ENCODE peak calls at places on chromosomes 2 and 18, in six cellular contexts. L is AG04449, U is H7, G is Peyer's patch, M is GM06990, Z is spleen. J is an unnamed sample.

GRCh38 chr2:220956429-220956828 is 615.7 kb downstream of the EPHA4 start:
- DNase-seq in L (no peak), G (no peak), U (no peak), Z (no peak), M (no peak), J (no peak)

GRCh38 chr2:42768706-42769256 is 4.8 kb upstream of the OXER1 start:
- DNase-seq in U (peak), M (no peak), L (no peak), G (no peak), Z (no peak), J (no peak)

GRCh38 chr2:239252433-239253200 is 148.2 kb downstream of the HDAC4 start:
- DNase-seq in G (peak), U (no peak), Z (peak), M (no peak), L (no peak), J (no peak)

GRCh38 chr18:23872701-23873550 is 141.6 kb upstream of the TTC39C start:
- DNase-seq in L (no peak), G (peak), U (no peak), Z (no peak), M (no peak), J (no peak)

GRCh38 chr2:230153390-230153976 is 66.3 kb downstream of the SP110 start:
- DNase-seq in L (no peak), Z (no peak), M (no peak), U (no peak), G (no peak), J (no peak)

GRCh38 chr2:10741139-10741538 is 19.7 kb downstream of the ATP6V1C2 start:
- DNase-seq in M (no peak), L (no peak), U (no peak), Z (no peak), G (no peak), J (no peak)

GRCh38 chr2:12771154-12771553 is 54.4 kb downstream of the TRIB2 start:
- DNase-seq in U (no peak), M (no peak), Z (no peak), L (no peak), G (no peak), J (no peak)

GRCh38 chr18:49483198-49483597 is 3.8 kb downstream of the C18orf32 start:
- DNase-seq in U (no peak), G (no peak), M (no peak), L (no peak), Z (no peak), J (no peak)

GRCh38 chr2:18325118-18325517 is 235.3 kb downstream of the RDH14 start:
- DNase-seq in L (no peak), Z (no peak), G (no peak), M (no peak), U (no peak), J (no peak)

GRCh38 chr18:36814994-36815393 is 13.8 kb downstream of the TPGS2 start:
- DNase-seq in U (no peak), M (no peak), L (no peak), G (no peak), Z (no peak), J (no peak)

GRCh38 chr2:228039752-228040534 is 141.5 kb downstream of the SPHKAP start:
- DNase-seq in Z (no peak), U (peak), L (no peak), M (peak), G (no peak), J (no peak)

GRCh38 chr2:222904557-222905258 is 43.9 kb downstream of the ACSL3 start:
- DNase-seq in U (no peak), Z (no peak), L (peak), M (no peak), G (no peak), J (no peak)

GRCh38 chr2:83471708-83472107 is 987.4 kb downstream of the SUCLG1 start:
- DNase-seq in U (no peak), L (no peak), Z (no peak), G (no peak), M (no peak), J (no peak)

GRCh38 chr2:116842164-116842563 is 972.3 kb upstream of the DDX18 start:
- DNase-seq in U (no peak), Z (no peak), M (no peak), L (no peak), G (no peak), J (no peak)

GRCh38 chr2:85018049-85018447 is 47.1 kb downstream of the KCMF1 start:
- DNase-seq in Z (no peak), U (no peak), G (no peak), M (no peak), L (no peak), J (no peak)

GRCh38 chr2:154368148-154368547 is 330.3 kb upstream of the KCNJ3 start:
- DNase-seq in M (no peak), G (no peak), Z (no peak), U (no peak), L (no peak), J (no peak)

GRCh38 chr2:55061534-55062344 is 11.5 kb upstream of the RTN4 start:
- DNase-seq in U (no peak), L (no peak), G (no peak), Z (no peak), M (no peak), J (peak)

GRCh38 chr2:182593394-182593707 is 122.7 kb upstream of the DNAJC10 start:
- DNase-seq in G (no peak), L (peak), U (no peak), Z (no peak), M (no peak), J (no peak)

GRCh38 chr2:171794918-171795317 is 99.1 kb downstream of the SLC25A12 start:
- DNase-seq in G (no peak), M (no peak), L (no peak), U (peak), Z (no peak), J (no peak)

GRCh38 chr2:207035855-207036254 is 96.5 kb downstream of the CPO start:
- DNase-seq in U (no peak), M (no peak), Z (no peak), L (no peak), G (no peak), J (no peak)

GRCh38 chr2:105609756-105610397 is 134.8 kb upstream of the NCK2 start:
- DNase-seq in Z (no peak), M (no peak), U (no peak), L (no peak), G (no peak), J (no peak)

GRCh38 chr18:47191956-47192355 is 15.8 kb upstream of the IER3IP1 start:
- DNase-seq in Z (no peak), U (no peak), L (no peak), G (no peak), M (no peak), J (no peak)

GRCh38 chr2:149739171-149739879 is 151.8 kb upstream of the MMADHC start:
- DNase-seq in Z (no peak), G (no peak), M (no peak), L (no peak), U (no peak), J (no peak)

GRCh38 chr2:218398437-218399390 is 954 bp upstream of the CTDSP1 start:
- DNase-seq in M (peak), G (peak), L (no peak), Z (peak), U (peak), J (peak)

GRCh38 chr2:4174796-4175195 is 471.4 kb downstream of the DCDC2C start:
- DNase-seq in G (no peak), M (no peak), L (no peak), U (no peak), Z (no peak), J (no peak)

GRCh38 chr2:203002054-203002821 is 12.4 kb upstream of the NBEAL1 start:
- DNase-seq in Z (no peak), M (no peak), G (no peak), U (no peak), L (no peak), J (no peak)

GRCh38 chr2:161238559-161239415 is 69.4 kb upstream of the PSMD14 start:
- DNase-seq in Z (peak), G (peak), L (no peak), U (peak), M (peak), J (peak)

GRCh38 chr2:231458368-231458767 is 5.9 kb downstream of the NCL start:
- DNase-seq in G (peak), Z (no peak), L (no peak), M (no peak), U (no peak), J (no peak)

GRCh38 chr2:231463698-231464575 is at the start of gene NCL:
- DNase-seq in Z (peak), G (peak), M (peak), U (peak), L (peak), J (peak)

GRCh38 chr2:231460073-231460861 is 4.0 kb downstream of the NCL start:
- DNase-seq in U (no peak), M (no peak), L (no peak), G (no peak), Z (no peak), J (no peak)

GRCh38 chr2:231462729-231463465 is 1.4 kb downstream of the NCL start:
- DNase-seq in L (no peak), G (no peak), M (no peak), U (no peak), Z (no peak), J (no peak)

GRCh38 chr2:231461516-231461971 is 2.7 kb downstream of the NCL start:
- DNase-seq in L (no peak), G (no peak), Z (peak), M (no peak), U (no peak), J (no peak)
- H3K4me3 ChIP-seq in L (no peak), G (no peak), Z (no peak), M (peak), U (no peak), J (no peak)

GRCh38 chr18:44579745-44580144 is 100.9 kb upstream of the SETBP1 start:
- DNase-seq in U (no peak), L (no peak), Z (no peak), G (no peak), M (no peak), J (no peak)
- H3K4me3 ChIP-seq in U (no peak), L (no peak), Z (no peak), G (no peak), M (no peak), J (no peak)

GRCh38 chr2:107093426-107093957 is 207.5 kb upstream of the ST6GAL2 start:
- DNase-seq in L (no peak), U (no peak), Z (no peak), M (no peak), G (no peak), J (no peak)
- H3K4me3 ChIP-seq in L (no peak), U (no peak), Z (no peak), M (no peak), G (no peak), J (no peak)

GRCh38 chr18:32907215-32907590 is 134.4 kb upstream of the KLHL14 start:
- DNase-seq in U (no peak), M (no peak), L (no peak), Z (no peak), G (no peak), J (no peak)

GRCh38 chr18:32909798-32910561 is 137.2 kb upstream of the KLHL14 start:
- DNase-seq in U (no peak), G (peak), Z (peak), L (no peak), M (no peak), J (no peak)

GRCh38 chr18:32911660-32912284 is 138.9 kb upstream of the KLHL14 start:
- DNase-seq in U (no peak), G (no peak), M (no peak), Z (no peak), L (no peak), J (no peak)

GRCh38 chr18:32907656-32908441 is 135.0 kb upstream of the KLHL14 start:
- DNase-seq in Z (no peak), L (no peak), U (no peak), G (no peak), M (no peak), J (no peak)

DNA sequence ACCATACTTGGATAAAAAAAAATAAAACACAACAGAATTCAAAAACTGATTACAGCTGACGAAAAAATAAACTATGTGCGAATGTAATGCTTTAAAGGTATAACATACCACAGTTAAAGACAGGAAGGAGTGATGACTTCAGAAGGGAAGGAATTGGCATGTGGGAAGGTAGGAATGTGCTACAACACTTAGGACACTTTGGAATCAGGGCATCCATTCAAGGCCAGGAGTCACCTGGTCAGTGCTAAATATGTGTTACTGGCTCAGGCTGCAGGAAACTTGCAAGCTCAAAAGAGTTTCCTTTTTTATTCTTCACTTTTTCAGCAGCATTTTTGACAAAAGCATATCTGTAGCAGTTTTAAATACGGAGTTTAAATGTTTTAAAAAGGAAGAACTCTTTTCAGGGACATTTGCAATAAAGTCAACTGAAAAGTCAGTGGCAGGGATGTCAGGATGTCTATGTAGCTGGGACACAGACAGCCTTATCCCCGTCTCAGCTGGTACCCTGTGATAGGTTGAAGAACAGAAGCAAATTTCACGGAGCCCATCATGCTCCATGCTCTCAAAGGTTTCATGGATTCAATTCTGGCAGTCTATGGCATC is 138.0 kb upstream of the KLHL14 start:
- DNase-seq in G (no peak), U (no peak), Z (no peak), M (no peak), L (no peak), J (no peak)
- H3K4me3 ChIP-seq in G (no peak), U (no peak), Z (no peak), M (no peak), L (no peak), J (no peak)

DNA sequence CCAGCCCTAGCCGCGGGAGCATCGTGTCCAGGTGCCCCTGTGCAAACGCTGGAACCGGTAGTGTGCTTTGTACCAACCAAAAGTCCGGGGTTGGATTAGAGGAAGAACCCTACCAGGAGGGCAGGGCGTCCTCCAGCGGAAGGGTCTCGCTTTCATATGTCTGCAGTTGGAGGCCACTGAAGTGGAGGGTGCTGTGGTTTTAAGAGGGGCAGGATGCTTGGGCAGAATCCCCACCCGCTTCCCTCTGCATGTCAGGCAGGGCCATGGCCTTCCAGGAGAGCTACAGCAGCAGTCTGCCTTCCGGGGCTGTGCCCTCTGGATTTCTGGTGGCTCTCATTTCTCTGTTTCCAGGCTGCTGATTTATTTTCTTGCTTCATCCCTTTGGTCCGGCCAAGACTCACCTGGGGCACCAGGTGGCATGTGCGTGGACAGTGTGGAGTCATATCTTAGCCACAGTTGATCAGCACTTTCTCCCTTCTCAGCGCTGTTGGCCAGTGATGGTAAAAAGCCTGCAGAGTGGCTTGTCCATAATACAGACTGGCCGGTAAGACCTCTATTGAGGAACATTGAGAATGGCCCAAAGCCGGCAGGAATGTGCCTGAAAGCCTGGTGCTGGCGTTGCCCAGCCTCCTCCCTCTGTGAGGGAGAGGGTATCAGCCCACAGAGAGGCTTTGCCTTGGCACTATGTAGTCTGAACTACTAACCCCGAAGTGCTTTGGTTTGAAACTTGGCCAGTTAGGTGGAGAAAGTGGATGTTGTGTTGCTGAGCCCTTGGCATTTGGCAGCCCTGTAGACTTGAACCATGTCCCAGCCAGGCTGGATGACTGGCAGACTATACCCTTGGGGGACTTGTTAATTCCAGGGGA is 1.8 kb downstream of the AGAP1 start:
- DNase-seq in Z (no peak), L (no peak), U (no peak), G (no peak), M (no peak), J (no peak)
- H3K4me3 ChIP-seq in Z (peak), L (peak), U (peak), G (peak), M (peak), J (peak)

GRCh38 chr2:102065675-102066252 is 74.0 kb downstream of the IL1R2 start:
- DNase-seq in Z (peak), M (no peak), L (no peak), U (no peak), G (no peak), J (peak)
- H3K4me3 ChIP-seq in Z (no peak), M (no peak), L (no peak), U (no peak), G (no peak), J (no peak)

GRCh38 chr2:44916291-44916690 is 25.2 kb upstream of the SIX3 start:
- DNase-seq in Z (no peak), U (no peak), G (no peak), M (no peak), L (no peak), J (no peak)

GRCh38 chr2:44909831-44910230 is 31.7 kb upstream of the SIX3 start:
- DNase-seq in L (no peak), Z (no peak), M (no peak), G (no peak), U (no peak), J (no peak)

GRCh38 chr2:44906972-44907371 is 34.5 kb upstream of the SIX3 start:
- DNase-seq in Z (no peak), G (no peak), M (no peak), L (no peak), U (no peak), J (no peak)

GRCh38 chr2:44918095-44918775 is 23.3 kb upstream of the SIX3 start:
- DNase-seq in M (no peak), G (no peak), U (no peak), Z (no peak), L (no peak), J (no peak)

GRCh38 chr2:44912660-44913059 is 28.8 kb upstream of the SIX3 start:
- DNase-seq in Z (no peak), L (no peak), M (no peak), U (no peak), G (no peak), J (no peak)
- H3K4me3 ChIP-seq in Z (no peak), L (no peak), M (no peak), U (no peak), G (no peak), J (no peak)

GRCh38 chr2:119231975-119232665 is 8.5 kb downstream of the STEAP3 start:
- DNase-seq in M (no peak), L (no peak), U (no peak), G (no peak), Z (no peak), J (no peak)
- H3K4me3 ChIP-seq in M (no peak), L (peak), U (no peak), G (no peak), Z (no peak), J (no peak)

DNA sequence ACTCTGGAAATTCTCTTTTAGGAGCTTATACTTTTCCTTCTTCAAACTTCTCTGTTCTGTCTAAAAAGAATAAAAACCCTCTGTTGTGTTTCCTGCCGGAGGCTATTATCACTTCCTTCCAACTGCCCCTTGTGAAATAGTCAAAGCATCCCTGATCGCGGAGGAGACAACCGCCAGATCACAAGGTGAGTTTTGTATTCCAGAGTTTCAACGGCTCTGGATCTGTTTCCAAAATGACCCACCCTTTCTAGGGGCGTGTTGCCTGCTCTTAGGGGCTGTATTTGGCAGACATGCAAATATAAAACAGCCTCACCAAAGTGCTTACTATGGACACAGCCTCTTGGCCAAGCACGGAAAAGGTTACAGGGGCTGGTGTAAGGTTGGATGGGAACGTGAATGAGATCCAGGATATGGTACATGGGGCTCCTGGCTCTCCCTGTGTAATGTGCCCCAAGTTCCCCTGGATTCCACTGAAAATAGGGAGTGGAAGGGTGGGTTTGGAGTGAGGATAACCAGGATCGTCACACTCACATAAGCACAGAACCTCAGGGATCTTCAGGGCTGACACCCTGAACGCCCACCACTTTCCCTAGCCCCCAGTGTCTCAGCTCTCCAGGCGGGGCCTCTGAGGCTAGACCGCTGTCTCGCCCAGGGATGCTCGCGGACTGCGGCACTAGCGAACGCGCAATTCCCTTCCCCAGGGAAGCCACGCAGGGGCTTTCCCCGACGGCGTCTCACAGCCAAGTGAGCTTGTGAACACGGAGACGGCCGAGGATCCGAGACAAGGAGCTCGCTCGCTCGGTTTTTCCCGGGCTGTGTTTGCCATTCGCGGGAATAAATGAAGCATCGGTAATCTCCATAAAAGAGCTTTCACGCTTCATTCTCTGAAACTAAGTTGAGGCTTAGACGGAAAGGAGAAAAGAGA is 14.4 kb downstream of the EN1 start:
- DNase-seq in L (no peak), U (no peak), G (no peak), Z (peak), M (no peak), J (no peak)
- H3K4me3 ChIP-seq in L (no peak), U (peak), G (no peak), Z (no peak), M (no peak), J (no peak)

GRCh38 chr2:163737169-163737439 is 1.3 kb upstream of the FIGN start:
- DNase-seq in L (no peak), M (no peak), Z (no peak), U (no peak), G (no peak), J (no peak)
- H3K4me3 ChIP-seq in L (peak), M (no peak), Z (no peak), U (peak), G (peak), J (peak)